ENCODE peak calls at places on chromosome 3, in six cellular contexts. One of them, this sample, is unnamed.

GRCh38 chr3:54120657-54121403 is 1.5 kb upstream of the CACNA2D3 start:
- DNase-seq in progenitor cell of endocrine pancreas: no peak
- DNase-seq in LHCN-M2: no peak
- DNase-seq in cardiac muscle cell: peak
- DNase-seq in HFF-Myc: no peak
- DNase-seq in AG04450: no peak
- DNase-seq in this sample: no peak

GRCh38 chr3:86989611-86990010 is 1.3 kb downstream of the VGLL3 start:
- DNase-seq in LHCN-M2: peak
- DNase-seq in HFF-Myc: no peak
- DNase-seq in cardiac muscle cell: no peak
- DNase-seq in progenitor cell of endocrine pancreas: no peak
- DNase-seq in AG04450: no peak
- DNase-seq in this sample: no peak

GRCh38 chr3:194266658-194267005 is 84.5 kb downstream of the CPN2 start:
- DNase-seq in cardiac muscle cell: no peak
- DNase-seq in LHCN-M2: no peak
- DNase-seq in AG04450: no peak
- DNase-seq in HFF-Myc: no peak
- DNase-seq in progenitor cell of endocrine pancreas: no peak
- DNase-seq in this sample: no peak

GRCh38 chr3:34882764-34883163 is 756.6 kb upstream of the ARPP21 start:
- DNase-seq in progenitor cell of endocrine pancreas: no peak
- DNase-seq in HFF-Myc: no peak
- DNase-seq in AG04450: no peak
- DNase-seq in cardiac muscle cell: peak
- DNase-seq in LHCN-M2: peak
- DNase-seq in this sample: no peak

GRCh38 chr3:53730565-53730964 is 115.7 kb downstream of the CHDH start:
- DNase-seq in HFF-Myc: no peak
- DNase-seq in LHCN-M2: peak
- DNase-seq in cardiac muscle cell: no peak
- DNase-seq in AG04450: no peak
- DNase-seq in progenitor cell of endocrine pancreas: no peak
- DNase-seq in this sample: no peak

GRCh38 chr3:171566803-171567422 is 106.7 kb upstream of the TNIK start:
- DNase-seq in progenitor cell of endocrine pancreas: no peak
- DNase-seq in HFF-Myc: peak
- DNase-seq in cardiac muscle cell: peak
- DNase-seq in LHCN-M2: peak
- DNase-seq in AG04450: peak
- DNase-seq in this sample: peak

GRCh38 chr3:147471741-147472140 is 62.6 kb downstream of the ZIC1 start:
- DNase-seq in AG04450: no peak
- DNase-seq in cardiac muscle cell: no peak
- DNase-seq in progenitor cell of endocrine pancreas: no peak
- DNase-seq in LHCN-M2: no peak
- DNase-seq in HFF-Myc: no peak
- DNase-seq in this sample: no peak

GRCh38 chr3:182327196-182327681 is 466.1 kb upstream of the ATP11B start:
- DNase-seq in LHCN-M2: peak
- DNase-seq in AG04450: no peak
- DNase-seq in HFF-Myc: no peak
- DNase-seq in progenitor cell of endocrine pancreas: no peak
- DNase-seq in cardiac muscle cell: no peak
- DNase-seq in this sample: no peak

GRCh38 chr3:72489916-72490315 is 358.3 kb downstream of the SHQ1 start:
- DNase-seq in progenitor cell of endocrine pancreas: no peak
- DNase-seq in cardiac muscle cell: no peak
- DNase-seq in HFF-Myc: no peak
- DNase-seq in LHCN-M2: no peak
- DNase-seq in AG04450: no peak
- DNase-seq in this sample: no peak

GRCh38 chr3:12981631-12982265 is 91.5 kb downstream of the IQSEC1 start:
- DNase-seq in LHCN-M2: no peak
- DNase-seq in HFF-Myc: no peak
- DNase-seq in cardiac muscle cell: no peak
- DNase-seq in AG04450: no peak
- DNase-seq in progenitor cell of endocrine pancreas: no peak
- DNase-seq in this sample: no peak

GRCh38 chr3:36380171-36381031 is at the start of gene STAC:
- DNase-seq in AG04450: no peak
- DNase-seq in progenitor cell of endocrine pancreas: peak
- DNase-seq in cardiac muscle cell: peak
- DNase-seq in HFF-Myc: no peak
- DNase-seq in LHCN-M2: peak
- DNase-seq in this sample: no peak

GRCh38 chr3:127535106-127535785 is 55.3 kb downstream of the TPRA1 start:
- DNase-seq in progenitor cell of endocrine pancreas: no peak
- DNase-seq in LHCN-M2: no peak
- DNase-seq in AG04450: no peak
- DNase-seq in cardiac muscle cell: no peak
- DNase-seq in HFF-Myc: no peak
- DNase-seq in this sample: no peak